ENCODE peak calls at places on chromosomes 11 and 22, in ten cellular contexts. One of them, this sample, is unnamed. For H3K4me1, the result is how much of the 10 kb centered on the place peaks cover.

GRCh38 chr11:46918087-46918751 is at the start of gene LRP4:
- DNase-seq in right atrium auricular region: no peak
- DNase-seq in kidney: peak
- DNase-seq in thoracic aorta: no peak
- DNase-seq in mammary epithelial cell: no peak
- DNase-seq in ovary: peak
- DNase-seq in HepG2: no peak
- DNase-seq in cardiac muscle cell: peak
- DNase-seq in HCT116: no peak
- DNase-seq in stomach: peak
- DNase-seq in this sample: no peak

GRCh38 chr11:79329561-79329960 is 111.3 kb downstream of the TENM4 start:
- DNase-seq in ovary: no peak
- DNase-seq in HCT116: no peak
- DNase-seq in mammary epithelial cell: no peak
- DNase-seq in HepG2: no peak
- DNase-seq in thoracic aorta: no peak
- DNase-seq in cardiac muscle cell: no peak
- DNase-seq in kidney: no peak
- DNase-seq in stomach: no peak
- DNase-seq in right atrium auricular region: no peak
- DNase-seq in this sample: no peak

GRCh38 chr11:89458646-89459045 is 32.5 kb downstream of the NOX4 start:
- DNase-seq in ovary: no peak
- DNase-seq in cardiac muscle cell: no peak
- DNase-seq in kidney: no peak
- DNase-seq in right atrium auricular region: no peak
- DNase-seq in stomach: no peak
- DNase-seq in HepG2: no peak
- DNase-seq in HCT116: no peak
- DNase-seq in thoracic aorta: no peak
- DNase-seq in mammary epithelial cell: no peak
- DNase-seq in this sample: no peak

GRCh38 chr11:130457909-130458729 is 9.7 kb downstream of the ADAMTS15 start:
- DNase-seq in HCT116: no peak
- DNase-seq in ovary: no peak
- DNase-seq in right atrium auricular region: no peak
- DNase-seq in cardiac muscle cell: peak
- DNase-seq in thoracic aorta: no peak
- DNase-seq in HepG2: no peak
- DNase-seq in kidney: no peak
- DNase-seq in mammary epithelial cell: peak
- DNase-seq in stomach: no peak
- DNase-seq in this sample: no peak

GRCh38 chr11:69241075-69241740 is 52.7 kb upstream of the MYEOV start:
- DNase-seq in ovary: no peak
- DNase-seq in HepG2: no peak
- DNase-seq in kidney: peak
- DNase-seq in stomach: peak
- DNase-seq in cardiac muscle cell: no peak
- DNase-seq in right atrium auricular region: peak
- DNase-seq in thoracic aorta: no peak
- DNase-seq in mammary epithelial cell: no peak
- DNase-seq in HCT116: no peak
- DNase-seq in this sample: no peak

GRCh38 chr22:26406118-26406517 is 22.9 kb upstream of the ASPHD2 start:
- DNase-seq in mammary epithelial cell: no peak
- DNase-seq in ovary: no peak
- DNase-seq in HepG2: no peak
- DNase-seq in stomach: no peak
- DNase-seq in cardiac muscle cell: no peak
- DNase-seq in thoracic aorta: no peak
- DNase-seq in HCT116: no peak
- DNase-seq in kidney: no peak
- DNase-seq in right atrium auricular region: no peak
- DNase-seq in this sample: no peak

GRCh38 chr22:44158766-44159165 is 22.0 kb upstream of the PARVG start:
- DNase-seq in kidney: peak
- DNase-seq in ovary: no peak
- DNase-seq in cardiac muscle cell: no peak
- DNase-seq in mammary epithelial cell: no peak
- DNase-seq in thoracic aorta: no peak
- DNase-seq in right atrium auricular region: no peak
- DNase-seq in HCT116: no peak
- DNase-seq in stomach: no peak
- DNase-seq in HepG2: no peak
- DNase-seq in this sample: no peak

GRCh38 chr11:60970369-60970774 is 1.1 kb upstream of the CD6 start:
- DNase-seq in HCT116: peak
- DNase-seq in stomach: peak
- DNase-seq in kidney: no peak
- DNase-seq in cardiac muscle cell: peak
- DNase-seq in ovary: no peak
- DNase-seq in right atrium auricular region: no peak
- DNase-seq in HepG2: peak
- DNase-seq in thoracic aorta: no peak
- DNase-seq in mammary epithelial cell: peak
- DNase-seq in this sample: no peak

GRCh38 chr11:6755303-6755952 is 16.3 kb downstream of the OR2AG2 start:
- DNase-seq in kidney: no peak
- DNase-seq in stomach: peak
- DNase-seq in cardiac muscle cell: peak
- DNase-seq in mammary epithelial cell: peak
- DNase-seq in right atrium auricular region: no peak
- DNase-seq in thoracic aorta: no peak
- DNase-seq in HepG2: peak
- DNase-seq in HCT116: peak
- DNase-seq in ovary: no peak
- DNase-seq in this sample: no peak

GRCh38 chr22:44454113-44454769 is 43.8 kb downstream of the RTL6 start:
- DNase-seq in right atrium auricular region: peak
- DNase-seq in stomach: peak
- DNase-seq in thoracic aorta: no peak
- DNase-seq in kidney: peak
- DNase-seq in HepG2: no peak
- DNase-seq in cardiac muscle cell: no peak
- DNase-seq in HCT116: no peak
- DNase-seq in mammary epithelial cell: no peak
- DNase-seq in ovary: peak
- DNase-seq in this sample: no peak

DNA sequence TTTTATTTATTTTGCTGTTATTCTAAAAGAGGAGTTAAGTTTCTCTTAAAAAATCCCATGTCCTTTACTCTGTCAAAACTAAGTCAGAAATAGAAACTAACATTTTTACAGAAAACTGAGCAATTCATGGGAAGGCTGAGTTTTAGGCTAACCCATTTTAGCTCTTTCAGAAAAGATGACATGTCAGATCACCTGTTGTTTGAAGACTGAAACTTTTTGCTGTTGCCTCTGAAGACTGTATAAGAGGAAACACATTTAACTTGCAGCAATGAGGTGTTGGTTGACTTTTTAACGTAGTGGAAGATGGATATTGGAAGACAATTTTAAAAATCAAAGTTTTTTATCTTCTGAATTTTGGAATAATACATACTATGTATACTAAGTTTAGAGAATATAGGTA is 115.4 kb downstream of the METTL15 start:
- DNase-seq in HepG2: no peak
- DNase-seq in mammary epithelial cell: no peak
- DNase-seq in stomach: no peak
- DNase-seq in cardiac muscle cell: no peak
- DNase-seq in ovary: no peak
- DNase-seq in kidney: no peak
- DNase-seq in HCT116: no peak
- DNase-seq in thoracic aorta: no peak
- DNase-seq in right atrium auricular region: no peak
- DNase-seq in this sample: no peak
- H3K4me1 ChIP-seq in HepG2: under half
- H3K4me1 ChIP-seq in mammary epithelial cell: under half
- H3K4me1 ChIP-seq in stomach: under half
- H3K4me1 ChIP-seq in cardiac muscle cell: under half
- H3K4me1 ChIP-seq in ovary: under half
- H3K4me1 ChIP-seq in kidney: under half
- H3K4me1 ChIP-seq in HCT116: under half
- H3K4me1 ChIP-seq in thoracic aorta: under half
- H3K4me1 ChIP-seq in right atrium auricular region: under half
- H3K4me1 ChIP-seq in this sample: under half

GRCh38 chr11:795638-796564 is 2.2 kb downstream of the SLC25A22 start:
- DNase-seq in right atrium auricular region: peak
- DNase-seq in kidney: peak
- DNase-seq in HCT116: no peak
- DNase-seq in stomach: peak
- DNase-seq in ovary: peak
- DNase-seq in cardiac muscle cell: peak
- DNase-seq in thoracic aorta: peak
- DNase-seq in mammary epithelial cell: peak
- DNase-seq in HepG2: peak
- DNase-seq in this sample: no peak
- TF ChIP-seq CTCF in right atrium auricular region: no peak
- TF ChIP-seq CTCF in kidney: no peak
- TF ChIP-seq CTCF in HCT116: no peak
- TF ChIP-seq CTCF in stomach: no peak
- TF ChIP-seq CTCF in ovary: no peak
- TF ChIP-seq CTCF in cardiac muscle cell: no peak
- TF ChIP-seq CTCF in thoracic aorta: no peak
- TF ChIP-seq CTCF in mammary epithelial cell: no peak
- TF ChIP-seq CTCF in HepG2: no peak
- TF ChIP-seq CTCF in this sample: no peak

GRCh38 chr22:36334081-36334831 is 53.5 kb downstream of the MYH9 start:
- DNase-seq in thoracic aorta: no peak
- DNase-seq in HepG2: no peak
- DNase-seq in stomach: no peak
- DNase-seq in HCT116: no peak
- DNase-seq in right atrium auricular region: no peak
- DNase-seq in mammary epithelial cell: no peak
- DNase-seq in ovary: no peak
- DNase-seq in cardiac muscle cell: no peak
- DNase-seq in kidney: no peak
- DNase-seq in this sample: peak

GRCh38 chr22:36337365-36338130 is 50.2 kb downstream of the MYH9 start:
- DNase-seq in kidney: no peak
- DNase-seq in cardiac muscle cell: no peak
- DNase-seq in HCT116: no peak
- DNase-seq in right atrium auricular region: no peak
- DNase-seq in thoracic aorta: no peak
- DNase-seq in HepG2: no peak
- DNase-seq in mammary epithelial cell: no peak
- DNase-seq in stomach: no peak
- DNase-seq in ovary: no peak
- DNase-seq in this sample: no peak

GRCh38 chr22:36336246-36337182 is 51.3 kb downstream of the MYH9 start:
- DNase-seq in HCT116: no peak
- DNase-seq in cardiac muscle cell: no peak
- DNase-seq in kidney: no peak
- DNase-seq in thoracic aorta: no peak
- DNase-seq in right atrium auricular region: no peak
- DNase-seq in stomach: no peak
- DNase-seq in ovary: no peak
- DNase-seq in HepG2: no peak
- DNase-seq in mammary epithelial cell: no peak
- DNase-seq in this sample: no peak

GRCh38 chr22:36334838-36335603 is 52.7 kb downstream of the MYH9 start:
- DNase-seq in stomach: no peak
- DNase-seq in kidney: no peak
- DNase-seq in HCT116: no peak
- DNase-seq in cardiac muscle cell: peak
- DNase-seq in HepG2: no peak
- DNase-seq in mammary epithelial cell: peak
- DNase-seq in thoracic aorta: no peak
- DNase-seq in right atrium auricular region: no peak
- DNase-seq in ovary: no peak
- DNase-seq in this sample: peak

DNA sequence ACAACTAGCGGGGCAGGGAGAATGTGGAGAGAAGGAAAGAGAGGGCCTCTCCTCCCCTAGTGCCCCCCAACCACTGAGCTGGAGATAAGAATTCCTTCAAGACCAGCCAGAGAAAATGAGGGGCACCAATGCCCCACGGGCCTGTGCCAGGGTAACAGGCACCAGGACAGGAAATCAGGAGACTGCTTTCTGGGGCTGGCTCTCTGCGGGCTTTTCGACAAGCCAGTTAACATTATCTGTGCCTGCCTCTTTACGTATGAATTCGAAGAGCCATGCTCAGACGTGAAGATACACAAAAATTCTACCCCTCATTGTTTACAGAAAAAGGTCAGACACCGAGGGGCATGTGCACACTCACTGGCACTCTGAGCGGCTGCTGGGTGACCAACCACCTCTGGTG is 52.1 kb downstream of the MYH9 start:
- DNase-seq in cardiac muscle cell: no peak
- DNase-seq in right atrium auricular region: no peak
- DNase-seq in ovary: no peak
- DNase-seq in kidney: no peak
- DNase-seq in stomach: no peak
- DNase-seq in mammary epithelial cell: no peak
- DNase-seq in HCT116: no peak
- DNase-seq in thoracic aorta: no peak
- DNase-seq in HepG2: no peak
- DNase-seq in this sample: no peak
- H3K4me1 ChIP-seq in cardiac muscle cell: under half
- H3K4me1 ChIP-seq in right atrium auricular region: half or more
- H3K4me1 ChIP-seq in ovary: under half
- H3K4me1 ChIP-seq in kidney: half or more
- H3K4me1 ChIP-seq in stomach: half or more
- H3K4me1 ChIP-seq in mammary epithelial cell: half or more
- H3K4me1 ChIP-seq in HCT116: half or more
- H3K4me1 ChIP-seq in thoracic aorta: half or more
- H3K4me1 ChIP-seq in HepG2: under half
- H3K4me1 ChIP-seq in this sample: half or more

GRCh38 chr11:70633610-70634009 is 235.3 kb downstream of the CTTN start:
- DNase-seq in HCT116: no peak
- DNase-seq in HepG2: no peak
- DNase-seq in stomach: no peak
- DNase-seq in kidney: no peak
- DNase-seq in ovary: no peak
- DNase-seq in thoracic aorta: no peak
- DNase-seq in cardiac muscle cell: no peak
- DNase-seq in right atrium auricular region: no peak
- DNase-seq in mammary epithelial cell: no peak
- DNase-seq in this sample: no peak

GRCh38 chr11:70630068-70630467 is 231.7 kb downstream of the CTTN start:
- DNase-seq in thoracic aorta: no peak
- DNase-seq in right atrium auricular region: no peak
- DNase-seq in kidney: no peak
- DNase-seq in ovary: no peak
- DNase-seq in HepG2: no peak
- DNase-seq in mammary epithelial cell: no peak
- DNase-seq in HCT116: no peak
- DNase-seq in stomach: no peak
- DNase-seq in cardiac muscle cell: no peak
- DNase-seq in this sample: no peak

GRCh38 chr11:70628881-70629844 is 230.8 kb downstream of the CTTN start:
- DNase-seq in HepG2: no peak
- DNase-seq in mammary epithelial cell: no peak
- DNase-seq in cardiac muscle cell: peak
- DNase-seq in right atrium auricular region: no peak
- DNase-seq in ovary: no peak
- DNase-seq in thoracic aorta: no peak
- DNase-seq in stomach: peak
- DNase-seq in HCT116: no peak
- DNase-seq in kidney: no peak
- DNase-seq in this sample: no peak

GRCh38 chr11:70630816-70631623 is 232.7 kb downstream of the CTTN start:
- DNase-seq in cardiac muscle cell: no peak
- DNase-seq in HepG2: no peak
- DNase-seq in kidney: no peak
- DNase-seq in right atrium auricular region: no peak
- DNase-seq in HCT116: no peak
- DNase-seq in thoracic aorta: no peak
- DNase-seq in mammary epithelial cell: no peak
- DNase-seq in stomach: no peak
- DNase-seq in ovary: no peak
- DNase-seq in this sample: no peak

GRCh38 chr11:70631624-70632047 is 233.3 kb downstream of the CTTN start:
- DNase-seq in ovary: no peak
- DNase-seq in cardiac muscle cell: no peak
- DNase-seq in HepG2: no peak
- DNase-seq in stomach: no peak
- DNase-seq in right atrium auricular region: no peak
- DNase-seq in kidney: no peak
- DNase-seq in HCT116: no peak
- DNase-seq in thoracic aorta: no peak
- DNase-seq in mammary epithelial cell: no peak
- DNase-seq in this sample: no peak
- TF ChIP-seq CTCF in ovary: no peak
- TF ChIP-seq CTCF in cardiac muscle cell: no peak
- TF ChIP-seq CTCF in HepG2: no peak
- TF ChIP-seq CTCF in stomach: no peak
- TF ChIP-seq CTCF in right atrium auricular region: no peak
- TF ChIP-seq CTCF in kidney: no peak
- TF ChIP-seq CTCF in HCT116: no peak
- TF ChIP-seq CTCF in thoracic aorta: no peak
- TF ChIP-seq CTCF in mammary epithelial cell: no peak
- TF ChIP-seq CTCF in this sample: no peak

This sample was measured in RWPE2.